ENCODE peak calls at places on chromosomes 3 and 15, in eight cellular contexts. E is stimulated activated CD4-positive, alpha-beta T cell treated with anti-CD3 and anti-CD28 coated beads, Interleukin-1b, Interleukin-23, amount 100 ng/mL, for 1 hour; L is activated CD4-positive, CD25-positive, alpha-beta regulatory T cell; W is amniotic stem cell; Z is CD8-positive, alpha-beta T cell; F is right cardiac atrium; S is stimulated activated CD8-positive, alpha-beta memory T cell treated with anti-CD3 and anti-CD28 coated beads, Interleukin-15, amount 100 ng/mL, for 4 hours; T is Kasumi-1. A is an unnamed sample.

GRCh38 chr15:82832601-82833209 is 23.3 kb downstream of the WHAMM start:
- DNase-seq in E (no peak), L (no peak), W (peak; percentile 84), Z (no peak), F (no peak), S (no peak), T (peak; percentile 97), A (peak; percentile 86)

GRCh38 chr15:90553248-90553745 is 23.6 kb downstream of the CRTC3 start:
- DNase-seq in E (no peak), L (no peak), W (no peak), Z (no peak), F (peak; percentile 30), S (no peak), T (no peak), A (peak; percentile 60)

GRCh38 chr3:121152573-121152972 is 244.6 kb downstream of the STXBP5L start:
- DNase-seq in E (no peak), L (no peak), W (no peak), Z (no peak), F (no peak), S (no peak), T (peak; percentile 73), A (peak; percentile 18)

GRCh38 chr15:67175643-67176071 is 78.8 kb downstream of the AAGAB start:
- DNase-seq in E (no peak), L (no peak), W (no peak), Z (no peak), F (peak; percentile 67), S (no peak), T (peak; percentile 80), A (no peak)

GRCh38 chr3:49296781-49297420 is 19.9 kb upstream of the C3orf62 start:
- DNase-seq in E (no peak), L (no peak), W (no peak), Z (no peak), F (peak; percentile 86), S (no peak), T (no peak), A (no peak)

GRCh38 chr3:49805884-49806701 is 3.0 kb downstream of the INKA1 start:
- DNase-seq in E (no peak), L (no peak), W (no peak), Z (peak; percentile 63), F (peak; percentile 81), S (no peak), T (peak; percentile 96), A (no peak)

GRCh38 chr15:37981781-37982180 is 47.3 kb downstream of the TMCO5A start:
- DNase-seq in E (no peak), L (no peak), W (no peak), Z (no peak), F (peak; percentile 50), S (no peak), T (peak; percentile 20), A (no peak)

GRCh38 chr3:101900316-101900715 is 51.0 kb downstream of the NFKBIZ start:
- DNase-seq in E (no peak), L (no peak), W (no peak), Z (no peak), F (no peak), S (no peak), T (no peak), A (no peak)

GRCh38 chr3:190034446-190034845 is 86.3 kb downstream of the P3H2 start:
- DNase-seq in E (no peak), L (no peak), W (no peak), Z (no peak), F (no peak), S (no peak), T (no peak), A (no peak)

GRCh38 chr3:159897331-159898075 is 91.1 kb upstream of the IL12A start:
- DNase-seq in E (no peak), L (no peak), W (no peak), Z (no peak), F (peak; percentile 49), S (no peak), T (no peak), A (no peak)